ENCODE peak calls at places on chromosomes 2 and 18, in eight cellular contexts. F, T, H, Y, M, A, D and U are unnamed samples. For H3K36me3, the result is how much of the 10 kb centered on the place peaks cover.

GRCh38 chr2:44247924-44248323 is 27.4 kb upstream of the SLC3A1 start:
- DNase-seq in D (no peak), F (no peak), T (no peak), H (no peak), M (no peak), A (no peak), Y (no peak), U (no peak)

GRCh38 chr2:196404276-196404675 is 232.9 kb upstream of the STK17B start:
- DNase-seq in A (no peak), D (no peak), Y (no peak), T (no peak), F (no peak), M (no peak), H (no peak), U (no peak)

GRCh38 chr18:23113576-23113975 is 21.7 kb upstream of the CABLES1 start:
- DNase-seq in H (no peak), T (no peak), Y (no peak), D (no peak), A (no peak), M (no peak), F (no peak), U (no peak)

GRCh38 chr2:233482616-233483015 is 84.0 kb downstream of the USP40 start:
- DNase-seq in F (no peak), T (peak), M (no peak), H (no peak), D (no peak), Y (no peak), A (no peak), U (peak)

GRCh38 chr18:68316636-68317035 is 398.3 kb downstream of the TMX3 start:
- DNase-seq in Y (no peak), T (no peak), A (peak), D (no peak), H (no peak), F (no peak), M (peak), U (no peak)

GRCh38 chr18:24053211-24053610 is 38.7 kb downstream of the TTC39C start:
- DNase-seq in H (no peak), T (no peak), Y (no peak), M (no peak), F (no peak), A (no peak), D (no peak), U (no peak)

GRCh38 chr2:166634706-166635105 is 140.7 kb upstream of the SCN7A start:
- DNase-seq in A (no peak), M (no peak), T (no peak), D (no peak), F (no peak), H (no peak), Y (no peak), U (no peak)

GRCh38 chr2:10335046-10335840 is 32.5 kb downstream of the HPCAL1 start:
- DNase-seq in H (no peak), M (no peak), D (no peak), T (no peak), A (no peak), Y (no peak), F (no peak), U (no peak)

GRCh38 chr2:178550352-178550751 is 70.1 kb downstream of the PLEKHA3 start:
- DNase-seq in M (no peak), H (no peak), F (no peak), A (no peak), D (no peak), Y (no peak), T (no peak), U (no peak)

GRCh38 chr2:54609241-54609640 is 114.2 kb upstream of the EML6 start:
- DNase-seq in F (no peak), M (no peak), Y (no peak), T (no peak), H (no peak), A (no peak), D (no peak), U (no peak)

GRCh38 chr2:10325278-10326145 is 22.8 kb downstream of the HPCAL1 start:
- DNase-seq in D (no peak), M (no peak), H (peak), A (no peak), F (no peak), Y (peak), T (no peak), U (peak)

GRCh38 chr2:172613610-172614231 is 57.8 kb downstream of the PDK1 start:
- DNase-seq in T (no peak), H (peak), A (no peak), F (no peak), D (no peak), Y (no peak), M (peak), U (no peak)

GRCh38 chr2:157757500-157757899 is 118.6 kb downstream of the ACVR1 start:
- DNase-seq in A (no peak), T (no peak), H (no peak), F (no peak), D (no peak), M (no peak), Y (no peak), U (no peak)

GRCh38 chr2:223952280-223952968 is 4.8 kb upstream of the MRPL44 start:
- DNase-seq in M (no peak), A (no peak), T (no peak), D (no peak), F (no peak), H (no peak), Y (no peak), U (no peak)

GRCh38 chr2:12177995-12178760 is 431.7 kb downstream of the LPIN1 start:
- DNase-seq in M (no peak), H (no peak), Y (no peak), T (no peak), F (no peak), A (no peak), D (no peak), U (no peak)

GRCh38 chr18:72041313-72042032 is 502.7 kb downstream of the CBLN2 start:
- DNase-seq in F (no peak), T (no peak), H (no peak), D (no peak), M (no peak), Y (no peak), A (no peak), U (no peak)

GRCh38 chr2:70936979-70937811 is 1.5 kb downstream of the ATP6V1B1 start:
- DNase-seq in A (no peak), T (peak), M (no peak), F (no peak), Y (no peak), D (no peak), H (no peak), U (no peak)

GRCh38 chr2:191478754-191479679 is 198.9 kb upstream of the NABP1 start:
- DNase-seq in M (peak), D (peak), T (peak), H (peak), Y (peak), A (peak), F (peak), U (peak)

GRCh38 chr2:50777954-50778353 is 254.0 kb downstream of the NRXN1 start:
- DNase-seq in H (no peak), Y (no peak), A (no peak), M (no peak), F (no peak), D (no peak), T (no peak), U (no peak)

GRCh38 chr2:196278491-196278911 is 107.1 kb upstream of the STK17B start:
- DNase-seq in A (peak), F (no peak), D (no peak), H (no peak), M (peak), Y (no peak), T (no peak), U (no peak)

GRCh38 chr2:121778736-121779487 is 23.5 kb downstream of the TSN start:
- DNase-seq in D (no peak), M (no peak), T (no peak), A (no peak), Y (no peak), H (no peak), F (no peak), U (no peak)

GRCh38 chr2:222883420-222883819 is 22.6 kb downstream of the ACSL3 start:
- DNase-seq in A (no peak), T (no peak), D (no peak), Y (no peak), F (no peak), M (peak), H (no peak), U (no peak)

GRCh38 chr2:215359576-215359922 is 47.7 kb downstream of the ATIC start:
- DNase-seq in M (no peak), D (no peak), Y (no peak), H (no peak), T (no peak), F (no peak), A (no peak), U (no peak)
- H3K36me3 ChIP-seq in M (under half), D (under half), Y (under half), H (under half), T (under half), F (under half), A (under half), U (under half)

GRCh38 chr18:58977223-58977622 is 112.5 kb downstream of the ZNF532 start:
- DNase-seq in A (no peak), F (no peak), M (peak), D (no peak), Y (no peak), T (no peak), H (no peak), U (no peak)
- H3K4me3 ChIP-seq in A (no peak), F (no peak), M (no peak), D (no peak), Y (no peak), T (no peak), H (no peak), U (no peak)

GRCh38 chr2:143263045-143263625 is 133.9 kb downstream of the ARHGAP15 start:
- DNase-seq in M (no peak), F (no peak), D (no peak), H (no peak), T (no peak), A (no peak), Y (no peak), U (no peak)
- TF ChIP-seq CTCF in M (no peak), F (no peak), D (no peak), H (no peak), T (peak), A (no peak), Y (no peak), U (no peak)

GRCh38 chr2:3428577-3428976 is 49.1 kb downstream of the TRAPPC12 start:
- DNase-seq in F (no peak), M (no peak), T (no peak), H (no peak), A (no peak), D (no peak), Y (no peak), U (no peak)
- H3K36me3 ChIP-seq in F (under half), M (under half), T (under half), H (under half), A (under half), D (under half), Y (under half), U (under half)

GRCh38 chr2:206438196-206438727 is 5.1 kb upstream of the ADAM23 start:
- DNase-seq in H (no peak), F (no peak), A (no peak), T (no peak), M (no peak), D (no peak), Y (no peak), U (no peak)

GRCh38 chr2:206442516-206442853 is 847 bp upstream of the ADAM23 start:
- DNase-seq in H (no peak), M (no peak), T (no peak), Y (no peak), A (no peak), D (no peak), F (peak), U (no peak)

GRCh38 chr2:206445948-206446347 is 2.6 kb downstream of the ADAM23 start:
- DNase-seq in D (no peak), Y (no peak), A (no peak), M (no peak), F (no peak), T (no peak), H (no peak), U (no peak)

GRCh38 chr2:206443735-206444527 is 599 bp downstream of the ADAM23 start:
- DNase-seq in D (peak), T (no peak), A (peak), H (no peak), M (peak), F (peak), Y (peak), U (no peak)

GRCh38 chr2:206442854-206443734 is at the start of gene ADAM23:
- DNase-seq in F (peak), Y (no peak), T (no peak), M (peak), H (peak), A (peak), D (peak), U (no peak)
- H3K4me3 ChIP-seq in F (peak), Y (no peak), T (no peak), M (peak), H (no peak), A (peak), D (peak), U (peak)

DNA sequence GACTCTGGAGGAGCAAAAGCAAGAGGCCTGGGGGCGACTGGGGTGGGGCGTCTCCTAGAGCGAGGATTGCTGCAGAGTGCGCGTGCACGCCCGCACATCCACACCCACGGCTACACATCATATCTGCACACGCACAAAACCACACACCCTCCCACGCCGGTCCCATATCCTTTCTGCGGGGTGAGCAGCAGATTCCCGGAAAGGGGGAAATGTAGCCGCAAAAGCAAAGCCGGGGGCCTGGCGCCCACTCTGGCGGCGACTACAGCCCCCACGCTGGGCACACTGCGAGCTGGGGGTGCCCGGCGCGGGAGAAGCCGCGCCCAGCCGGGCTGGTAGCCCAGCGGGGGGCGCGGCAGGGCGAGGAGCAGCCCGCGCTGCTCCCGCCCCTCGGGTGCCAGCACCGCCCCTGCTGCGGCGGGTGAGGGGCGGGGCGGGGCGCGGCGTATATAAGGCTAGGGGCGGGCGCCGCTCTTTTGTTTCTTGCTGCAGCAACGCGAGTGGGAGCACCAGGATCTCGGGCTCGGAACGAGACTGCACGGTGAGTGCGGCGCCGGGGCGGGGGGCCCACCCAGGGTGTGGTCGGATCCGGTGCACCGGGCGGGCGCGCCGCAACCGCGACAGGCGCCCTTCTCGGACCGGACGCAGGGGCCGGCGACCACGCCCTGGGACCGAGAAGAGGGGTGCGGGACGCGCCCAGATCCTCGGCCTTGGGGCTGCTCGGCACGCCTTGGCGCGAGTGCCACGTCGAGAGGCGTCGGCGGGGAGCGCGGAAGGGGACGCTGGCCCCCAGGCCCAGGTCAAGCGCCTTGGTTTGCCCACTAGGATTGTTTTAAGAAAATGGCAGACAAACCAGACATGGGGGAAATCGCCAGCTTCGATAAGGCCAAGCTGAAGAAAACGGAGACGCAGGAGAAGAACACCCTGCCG is at the start of gene TMSB10:
- DNase-seq in Y (peak), T (peak), D (peak), F (peak), M (peak), A (peak), H (peak), U (peak)
- TF ChIP-seq CTCF in Y (no peak), T (peak), D (peak), F (peak), M (no peak), A (peak), H (no peak), U (no peak)

GRCh38 chr2:60097298-60097697 is 456.2 kb downstream of the BCL11A start:
- DNase-seq in M (no peak), Y (no peak), A (no peak), T (no peak), D (no peak), F (no peak), H (peak), U (no peak)
- H3K36me3 ChIP-seq in M (under half), Y (under half), A (under half), T (under half), D (under half), F (under half), H (under half), U (under half)

DNA sequence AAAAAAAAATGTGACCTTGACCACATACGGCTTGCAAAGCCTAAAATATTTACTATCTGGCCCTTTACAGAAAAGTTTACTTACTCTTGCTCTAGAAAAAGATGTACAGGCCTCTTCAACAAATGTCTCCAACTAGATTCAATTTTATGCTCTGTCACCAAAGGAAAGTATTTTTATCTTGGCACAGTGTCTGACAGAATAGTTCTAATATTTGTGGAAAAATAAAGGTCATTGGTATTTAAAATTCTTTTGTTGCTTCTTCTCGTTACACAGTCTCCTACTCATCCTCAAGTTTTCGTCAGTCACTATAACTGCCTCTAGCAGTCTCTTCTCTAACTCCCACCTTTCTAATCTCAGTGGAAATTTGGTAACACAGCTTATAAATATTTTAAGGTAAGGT is 1.4 kb downstream of the RBKS start:
- DNase-seq in M (peak), Y (no peak), F (no peak), H (no peak), D (no peak), T (no peak), A (peak), U (no peak)
- H3K4me3 ChIP-seq in M (no peak), Y (no peak), F (peak), H (no peak), D (peak), T (no peak), A (no peak), U (no peak)

GRCh38 chr18:9835796-9836195 is 50.0 kb upstream of the TXNDC2 start:
- DNase-seq in Y (no peak), H (no peak), D (no peak), M (no peak), T (no peak), F (no peak), A (no peak), U (no peak)
- TF ChIP-seq CTCF in Y (no peak), H (no peak), D (no peak), M (no peak), T (no peak), F (no peak), A (no peak), U (no peak)